ENCODE peak calls at places on chromosomes 13 and 19, in five cellular contexts. B is uterus, R is endodermal cell, Y is body of pancreas, M is lower lobe of right lung. H is an unnamed sample. For H3K27me3, the result is how much of the 10 kb centered on the place peaks cover.

GRCh38 chr19:45291834-45292233 is 30.8 kb downstream of the CKM start:
- DNase-seq in B (no peak), R (no peak), Y (no peak), M (no peak), H (no peak)

GRCh38 chr19:29882719-29883105 is 59.3 kb upstream of the URI1 start:
- DNase-seq in B (no peak), R (peak), Y (no peak), M (no peak), H (no peak)

GRCh38 chr19:7861619-7862412 is 12.4 kb downstream of the PRR36 start:
- DNase-seq in B (no peak), R (peak), Y (no peak), M (no peak), H (no peak)

GRCh38 chr13:30043631-30043925 is 193.2 kb upstream of the UBL3 start:
- DNase-seq in B (no peak), R (no peak), Y (no peak), M (no peak), H (no peak)

GRCh38 chr13:38951525-38952313 is 38.9 kb downstream of the STOML3 start:
- DNase-seq in B (peak), R (no peak), Y (peak), M (no peak), H (no peak)

GRCh38 chr19:16315825-16316505 is 8.7 kb upstream of the KLF2 start:
- DNase-seq in B (peak), R (no peak), Y (peak), M (peak), H (peak)

GRCh38 chr19:48633148-48634035 is 3.8 kb downstream of the DBP start:
- DNase-seq in B (peak), R (peak), Y (no peak), M (no peak), H (no peak)

GRCh38 chr13:87497426-87497825 is 173.7 kb upstream of the SLITRK5 start:
- DNase-seq in B (no peak), R (no peak), Y (no peak), M (no peak), H (no peak)

GRCh38 chr19:56189785-56190184 is 7.8 kb downstream of the ZSCAN5B start:
- DNase-seq in B (no peak), R (peak), Y (no peak), M (no peak), H (no peak)

GRCh38 chr13:42001580-42001979 is 40.7 kb upstream of the VWA8 start:
- DNase-seq in B (peak), R (peak), Y (no peak), M (no peak), H (no peak)

GRCh38 chr19:1633269-1633606 is 19.2 kb downstream of the TCF3 start:
- DNase-seq in B (no peak), R (no peak), Y (no peak), M (no peak), H (no peak)

GRCh38 chr19:29714371-29714952 is 599 bp downstream of the C19orf12 start:
- DNase-seq in B (no peak), R (no peak), Y (peak), M (no peak), H (no peak)

GRCh38 chr19:5608271-5608666 is 14.3 kb downstream of the SAFB2 start:
- DNase-seq in B (no peak), R (no peak), Y (no peak), M (no peak), H (no peak)

GRCh38 chr13:90447735-90448103 is 899.8 kb upstream of the MIR17HG start:
- DNase-seq in B (no peak), R (no peak), Y (no peak), M (no peak), H (no peak)

GRCh38 chr13:39578821-39579291 is 24.1 kb downstream of the LHFPL6 start:
- DNase-seq in B (no peak), R (no peak), Y (no peak), M (no peak), H (no peak)

GRCh38 chr19:38744298-38744681 is at the start of gene CAPN12:
- DNase-seq in B (no peak), R (peak), Y (no peak), M (no peak), H (no peak)

GRCh38 chr13:80341771-80342271 is 895 bp upstream of the SPRY2 start:
- DNase-seq in B (peak), R (peak), Y (peak), M (peak), H (peak)

GRCh38 chr13:30796833-30797601 is 61.7 kb downstream of the ALOX5AP start:
- DNase-seq in B (no peak), R (no peak), Y (no peak), M (no peak), H (no peak)

GRCh38 chr13:43388282-43389034 is 365.1 kb downstream of the DNAJC15 start:
- DNase-seq in B (no peak), R (no peak), Y (peak), M (no peak), H (no peak)

GRCh38 chr19:17097593-17098126 is 22.1 kb downstream of the MYO9B start:
- DNase-seq in B (no peak), R (no peak), Y (no peak), M (no peak), H (no peak)

GRCh38 chr13:80048802-80049201 is 292.1 kb downstream of the SPRY2 start:
- DNase-seq in B (peak), R (peak), Y (peak), M (peak), H (peak)

GRCh38 chr13:76634431-76635191 is 251.6 kb downstream of the KCTD12 start:
- DNase-seq in B (no peak), R (no peak), Y (no peak), M (no peak), H (no peak)

GRCh38 chr19:2969104-2969504 is 8.3 kb upstream of the TLE6 start:
- DNase-seq in B (peak), R (no peak), Y (peak), M (no peak), H (peak)

GRCh38 chr19:35704218-35704617 is at the start of gene ZBTB32:
- DNase-seq in B (no peak), R (peak), Y (no peak), M (no peak), H (no peak)

GRCh38 chr13:46640843-46641242 is 87.9 kb downstream of the LRCH1 start:
- DNase-seq in B (no peak), R (no peak), Y (no peak), M (no peak), H (no peak)

GRCh38 chr13:41995946-41996345 is 35.0 kb upstream of the VWA8 start:
- DNase-seq in B (no peak), R (no peak), Y (no peak), M (peak), H (no peak)

GRCh38 chr13:60654405-60654804 is 257.4 kb downstream of the TDRD3 start:
- DNase-seq in B (no peak), R (peak), Y (peak), M (no peak), H (peak)

GRCh38 chr19:41223431-41224234 is 4.6 kb downstream of the AXL start:
- DNase-seq in B (no peak), R (peak), Y (no peak), M (no peak), H (no peak)

GRCh38 chr19:28294395-28294794 is 918.6 kb downstream of the UQCRFS1 start:
- DNase-seq in B (no peak), R (no peak), Y (no peak), M (no peak), H (no peak)

GRCh38 chr19:12984143-12984627 is 11.1 kb upstream of the NFIX start:
- DNase-seq in B (no peak), R (no peak), Y (no peak), M (no peak), H (no peak)

GRCh38 chr13:52454459-52454824 is 836 bp upstream of the CKAP2 start:
- DNase-seq in B (no peak), R (peak), Y (no peak), M (no peak), H (no peak)

GRCh38 chr13:76723551-76724232 is 162.5 kb downstream of the KCTD12 start:
- DNase-seq in B (no peak), R (peak), Y (no peak), M (peak), H (peak)

GRCh38 chr13:114007566-114007965 is 33.7 kb upstream of the C13orf46 start:
- DNase-seq in B (no peak), R (no peak), Y (no peak), M (no peak), H (no peak)

GRCh38 chr13:66477816-66478215 is 752.3 kb downstream of the PCDH9 start:
- DNase-seq in B (no peak), R (no peak), Y (no peak), M (no peak), H (no peak)

GRCh38 chr13:99316224-99316623 is 9.0 kb upstream of the GPR183 start:
- DNase-seq in B (no peak), R (no peak), Y (no peak), M (no peak), H (no peak)
- H3K27ac ChIP-seq in B (no peak), R (no peak), Y (no peak), M (no peak), H (no peak)

GRCh38 chr13:51208707-51209106 is 13.5 kb upstream of the FAM124A start:
- DNase-seq in B (no peak), R (no peak), Y (no peak), M (no peak), H (no peak)

GRCh38 chr13:51212808-51213728 is 9.1 kb upstream of the FAM124A start:
- DNase-seq in B (no peak), R (no peak), Y (no peak), M (no peak), H (no peak)

GRCh38 chr13:51202477-51203046 is 19.6 kb upstream of the FAM124A start:
- DNase-seq in B (no peak), R (no peak), Y (no peak), M (no peak), H (no peak)

GRCh38 chr13:51211910-51212309 is 10.3 kb upstream of the FAM124A start:
- DNase-seq in B (no peak), R (no peak), Y (no peak), M (no peak), H (no peak)

GRCh38 chr13:51207881-51208280 is 14.3 kb upstream of the FAM124A start:
- DNase-seq in B (no peak), R (no peak), Y (no peak), M (no peak), H (no peak)
- H3K27me3 ChIP-seq in B (under half), R (under half), Y (under half), M (under half), H (under half)

DNA sequence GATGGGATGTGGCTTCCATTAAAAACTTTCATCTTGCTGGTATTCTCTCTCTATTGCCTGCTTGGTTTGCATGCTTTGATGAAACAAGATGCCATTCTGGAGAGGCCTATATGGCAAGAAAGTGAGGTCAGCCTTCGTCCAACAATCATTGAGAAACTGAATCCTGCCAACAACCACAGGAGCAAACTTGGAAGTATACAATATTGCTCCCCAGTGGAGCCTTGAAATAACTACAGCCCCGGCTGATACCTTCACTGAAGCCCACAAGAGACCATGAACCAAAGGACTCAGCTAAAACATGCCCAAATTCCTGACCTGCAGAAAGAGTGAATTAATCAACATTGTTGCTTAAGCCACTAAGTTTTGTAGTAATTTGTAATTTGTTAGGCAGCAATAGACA is 82.5 kb upstream of the FGF14 start:
- DNase-seq in B (no peak), R (no peak), Y (no peak), M (no peak), H (no peak)
- TF ChIP-seq CTCF in B (no peak), R (peak), Y (no peak), M (no peak), H (no peak)

GRCh38 chr13:97268772-97269171 is 46.6 kb downstream of the MBNL2 start:
- DNase-seq in B (no peak), R (peak), Y (no peak), M (no peak), H (no peak)
- H3K27ac ChIP-seq in B (peak), R (no peak), Y (no peak), M (no peak), H (peak)

GRCh38 chr13:28531956-28532225 is 37.0 kb upstream of the FLT1 start:
- DNase-seq in B (no peak), R (no peak), Y (no peak), M (no peak), H (no peak)

GRCh38 chr13:28529836-28530235 is 34.9 kb upstream of the FLT1 start:
- DNase-seq in B (no peak), R (no peak), Y (no peak), M (no peak), H (no peak)

GRCh38 chr13:28530729-28531194 is 35.8 kb upstream of the FLT1 start:
- DNase-seq in B (no peak), R (no peak), Y (no peak), M (no peak), H (no peak)

GRCh38 chr13:28532226-28533048 is 37.5 kb upstream of the FLT1 start:
- DNase-seq in B (no peak), R (peak), Y (no peak), M (peak), H (peak)

GRCh38 chr13:28531195-28531955 is 36.4 kb upstream of the FLT1 start:
- DNase-seq in B (peak), R (peak), Y (peak), M (peak), H (peak)
- H3K27me3 ChIP-seq in B (under half), R (under half), Y (under half), M (under half), H (under half)

H was measured in heart right ventricle.